ENCODE peak calls at places on chromosomes 6 and 20, in seven cellular contexts. B, C, K, S, R, I and V are unnamed samples.

GRCh38 chr20:34927736-34928135 is 27.9 kb downstream of the GSS start:
- DNase-seq in S (no peak), I (no peak), B (no peak), C (no peak), K (no peak), R (no peak), V (no peak)

GRCh38 chr20:2132461-2132901 is 30.9 kb downstream of the STK35 start:
- DNase-seq in B (no peak), K (no peak), R (no peak), S (no peak), I (no peak), C (no peak), V (no peak)

GRCh38 chr6:44275749-44276648 is 5.7 kb downstream of the TMEM151B start:
- DNase-seq in R (no peak), K (no peak), S (no peak), B (no peak), C (no peak), I (no peak), V (no peak)

GRCh38 chr20:40673442-40673841 is 15.6 kb downstream of the MAFB start:
- DNase-seq in I (no peak), K (no peak), R (no peak), S (peak), C (no peak), B (no peak), V (no peak)

GRCh38 chr6:23357185-23357745 is 768.8 kb upstream of the NRSN1 start:
- DNase-seq in K (no peak), C (no peak), B (no peak), I (no peak), R (no peak), S (no peak), V (no peak)

GRCh38 chr20:44467289-44467883 is 8.3 kb upstream of the TTPAL start:
- DNase-seq in K (peak), C (no peak), R (no peak), I (no peak), S (peak), B (no peak), V (no peak)

GRCh38 chr6:29813066-29813465 is 14.6 kb upstream of the HLA-G start:
- DNase-seq in C (no peak), R (no peak), K (no peak), S (no peak), B (no peak), I (no peak), V (no peak)

GRCh38 chr20:25139061-25139705 is 56.3 kb upstream of the ENTPD6 start:
- DNase-seq in I (no peak), R (no peak), C (no peak), S (peak), B (no peak), K (no peak), V (no peak)

GRCh38 chr6:394641-395289 is 3.2 kb downstream of the IRF4 start:
- DNase-seq in S (no peak), B (no peak), I (no peak), R (no peak), K (no peak), C (no peak), V (no peak)

GRCh38 chr20:40678286-40678835 is 10.7 kb downstream of the MAFB start:
- DNase-seq in R (no peak), C (no peak), S (no peak), K (no peak), I (no peak), B (no peak), V (no peak)

GRCh38 chr6:166313255-166314070 is 5.3 kb upstream of the PRR18 start:
- DNase-seq in C (no peak), K (peak), S (peak), I (no peak), R (no peak), B (peak), V (peak)

GRCh38 chr6:72552938-72553337 is 68.9 kb upstream of the KCNQ5 start:
- DNase-seq in S (peak), R (no peak), K (peak), I (no peak), B (no peak), C (no peak), V (no peak)

GRCh38 chr20:38883981-38884733 is 42.1 kb upstream of the FAM83D start:
- DNase-seq in I (no peak), C (no peak), S (no peak), K (no peak), B (no peak), R (no peak), V (no peak)

GRCh38 chr6:163323719-163324118 is 90.8 kb upstream of the QKI start:
- DNase-seq in I (no peak), B (no peak), R (no peak), K (no peak), C (no peak), S (no peak), V (no peak)

GRCh38 chr20:56808732-56809131 is 179.6 kb downstream of the TFAP2C start:
- DNase-seq in S (no peak), R (no peak), C (no peak), K (no peak), I (no peak), B (no peak), V (no peak)

GRCh38 chr6:96051555-96051954 is 35.8 kb downstream of the FUT9 start:
- DNase-seq in I (no peak), K (no peak), R (no peak), B (no peak), C (no peak), S (no peak), V (no peak)

GRCh38 chr20:56515657-56516381 is 8.7 kb upstream of the FAM209A start:
- DNase-seq in B (no peak), K (no peak), I (no peak), R (no peak), C (no peak), S (no peak), V (no peak)

GRCh38 chr6:160343144-160343543 is 5.0 kb upstream of the SLC22A3 start:
- DNase-seq in C (no peak), R (no peak), K (no peak), I (no peak), S (no peak), B (no peak), V (no peak)

GRCh38 chr6:129628101-129628815 is 81.7 kb downstream of the ARHGAP18 start:
- DNase-seq in R (no peak), B (no peak), I (no peak), C (no peak), S (no peak), K (no peak), V (no peak)

GRCh38 chr6:105898286-105898685 is 187.8 kb upstream of the PRDM1 start:
- DNase-seq in R (no peak), S (no peak), C (no peak), I (no peak), B (no peak), K (no peak), V (no peak)

GRCh38 chr6:159691133-159691962 is 1.7 kb downstream of the SOD2 start:
- DNase-seq in I (no peak), S (peak), R (peak), B (no peak), C (no peak), K (peak), V (no peak)

GRCh38 chr20:25177890-25178321 is 17.6 kb upstream of the ENTPD6 start:
- DNase-seq in R (no peak), S (peak), C (no peak), I (no peak), K (no peak), B (no peak), V (no peak)

GRCh38 chr20:59004493-59004762 is 2.6 kb downstream of the CTSZ start:
- DNase-seq in R (peak), C (no peak), S (peak), I (peak), B (peak), K (no peak), V (peak)

GRCh38 chr6:149111556-149112115 is 205.9 kb upstream of the TAB2 start:
- DNase-seq in B (no peak), C (no peak), S (no peak), K (no peak), R (no peak), I (no peak), V (no peak)

GRCh38 chr20:45095753-45096371 is 5.1 kb downstream of the KCNS1 start:
- DNase-seq in C (peak), R (peak), I (peak), K (peak), B (peak), S (peak), V (peak)

GRCh38 chr6:154307696-154308425 is 48.7 kb downstream of the IPCEF1 start:
- DNase-seq in C (no peak), S (no peak), B (no peak), I (no peak), K (no peak), R (no peak), V (no peak)

GRCh38 chr6:118918326-118918725 is 16.6 kb downstream of the MCM9 start:
- DNase-seq in I (no peak), C (no peak), K (no peak), S (no peak), R (no peak), B (no peak), V (no peak)

GRCh38 chr20:45919536-45919933 is 7.6 kb upstream of the PLTP start:
- DNase-seq in S (peak), R (no peak), I (no peak), C (peak), K (peak), B (no peak), V (no peak)

GRCh38 chr6:46220351-46221220 is 49.8 kb upstream of the ENPP5 start:
- DNase-seq in K (no peak), S (no peak), C (no peak), R (no peak), I (no peak), B (no peak), V (no peak)

GRCh38 chr6:138248878-138249277 is 30.6 kb upstream of the PBOV1 start:
- DNase-seq in S (no peak), I (no peak), R (no peak), B (no peak), C (no peak), K (no peak), V (no peak)

GRCh38 chr20:46520976-46521579 is 7.7 kb upstream of the ZNF334 start:
- DNase-seq in B (peak), R (no peak), K (peak), I (peak), S (peak), C (peak), V (peak)

GRCh38 chr6:29680416-29680815 is 536 bp downstream of the ZFP57 start:
- DNase-seq in C (no peak), K (no peak), S (no peak), R (no peak), B (no peak), I (no peak), V (no peak)

GRCh38 chr20:34953960-34954359 is 1.6 kb downstream of the GSS start:
- DNase-seq in B (no peak), I (no peak), K (no peak), R (no peak), C (no peak), S (no peak), V (no peak)

GRCh38 chr6:35049885-35050284 is 91.3 kb downstream of the TCP11 start:
- DNase-seq in S (peak), C (peak), B (no peak), I (no peak), R (no peak), K (peak), V (no peak)

GRCh38 chr6:28489366-28490190 is 26.0 kb downstream of the GPX6 start:
- DNase-seq in C (peak), S (peak), B (peak), K (peak), I (no peak), R (peak), V (peak)

GRCh38 chr20:56187791-56188190 is 60.7 kb upstream of the MC3R start:
- DNase-seq in B (no peak), K (no peak), R (no peak), S (no peak), I (no peak), C (no peak), V (no peak)

GRCh38 chr6:105452924-105453756 is 50.3 kb upstream of the PREP start:
- DNase-seq in R (peak), S (peak), I (peak), B (peak), C (peak), K (no peak), V (peak)

GRCh38 chr20:53002786-53003185 is 30.6 kb downstream of the TSHZ2 start:
- DNase-seq in C (no peak), I (no peak), S (no peak), B (no peak), K (no peak), R (no peak), V (no peak)